ENCODE peak calls at places on chromosomes 4 and X, in six cellular contexts. Q is GM12878, T is A549, V is HepG2, Y is K562, F is upper lobe of left lung. D is an unnamed sample.

GRCh38 chr4:86895692-86896488 is 3.7 kb upstream of the C4orf36 start:
- ATAC-seq in Q (peak; percentile 65), T (peak; percentile 16), V (peak; percentile 39), Y (peak; percentile 62), F (peak; percentile 72), D (peak; percentile 32)

GRCh38 chr4:184156169-184156568 is 61.5 kb downstream of the ENPP6 start:
- ATAC-seq in Q (no peak), T (no peak), V (no peak), Y (no peak), F (peak; percentile 36), D (peak; percentile 52)

GRCh38 chr4:107809236-107809635 is 15.5 kb upstream of the SGMS2 start:
- ATAC-seq in Q (no peak), T (no peak), V (no peak), Y (no peak), F (no peak), D (no peak)

GRCh38 chrX:87636533-87636932 is 118.9 kb downstream of the KLHL4 start:
- ATAC-seq in Q (no peak), T (no peak), V (no peak), Y (no peak), F (no peak), D (no peak)

GRCh38 chrX:149937881-149938426 is 337 bp downstream of the EOLA2 start:
- ATAC-seq in Q (no peak), T (peak; percentile 2), V (peak; percentile 3), Y (no peak), F (no peak), D (no peak)

GRCh38 chr4:64340243-64341110 is 68.8 kb downstream of the TECRL start:
- ATAC-seq in Q (no peak), T (no peak), V (no peak), Y (no peak), F (peak; percentile 14), D (no peak)

GRCh38 chr4:158652920-158653319 is 18.8 kb downstream of the C4orf46 start:
- ATAC-seq in Q (no peak), T (no peak), V (no peak), Y (no peak), F (no peak), D (no peak)

GRCh38 chrX:1502241-1502640 is 34.7 kb downstream of the P2RY8 start:
- ATAC-seq in Q (peak; percentile 73), T (no peak), V (no peak), Y (peak; percentile 63), F (no peak), D (no peak)

GRCh38 chrX:109635151-109635550 is 10.2 kb upstream of the KCNE5 start:
- ATAC-seq in Q (peak; percentile 86), T (peak; percentile 79), V (peak; percentile 39), Y (peak; percentile 85), F (no peak), D (no peak)

GRCh38 chr4:74755486-74755885 is 38.8 kb downstream of the BTC start:
- ATAC-seq in Q (no peak), T (no peak), V (no peak), Y (no peak), F (peak; percentile 64), D (peak; percentile 83)

GRCh38 chr4:108099838-108100237 is 68.9 kb downstream of the LEF1 start:
- ATAC-seq in Q (no peak), T (no peak), V (no peak), Y (no peak), F (no peak), D (no peak)

GRCh38 chr4:717601-718320 is 12.1 kb downstream of the PCGF3 start:
- ATAC-seq in Q (no peak), T (no peak), V (no peak), Y (no peak), F (no peak), D (no peak)

GRCh38 chr4:8330821-8331566 is 61.4 kb downstream of the HTRA3 start:
- ATAC-seq in Q (no peak), T (no peak), V (no peak), Y (no peak), F (peak; percentile 54), D (peak; percentile 89)

GRCh38 chr4:138562544-138562961 is 320.4 kb upstream of the SLC7A11 start:
- ATAC-seq in Q (peak; percentile 63), T (no peak), V (no peak), Y (no peak), F (peak; percentile 89), D (no peak)

GRCh38 chr4:140769209-140769608 is 13.0 kb upstream of the TBC1D9 start:
- ATAC-seq in Q (peak; percentile 83), T (no peak), V (peak; percentile 63), Y (no peak), F (no peak), D (no peak)

GRCh38 chrX:3345281-3346081 is 971 bp downstream of the MXRA5 start:
- ATAC-seq in Q (no peak), T (no peak), V (no peak), Y (no peak), F (peak; percentile 88), D (peak; percentile 35)

GRCh38 chr4:53863163-53863562 is 201.2 kb downstream of the CHIC2 start:
- ATAC-seq in Q (no peak), T (no peak), V (no peak), Y (no peak), F (peak; percentile 81), D (no peak)

GRCh38 chr4:15506464-15506863 is 36.8 kb downstream of the CC2D2A start:
- ATAC-seq in Q (no peak), T (no peak), V (no peak), Y (no peak), F (no peak), D (no peak)

GRCh38 chrX:106931831-106932491 is 11.8 kb downstream of the CLDN2 start:
- ATAC-seq in Q (no peak), T (peak; percentile 4), V (peak; percentile 58), Y (no peak), F (no peak), D (no peak)

GRCh38 chr4:48118081-48118480 is 16.0 kb downstream of the TXK start:
- ATAC-seq in Q (no peak), T (no peak), V (no peak), Y (no peak), F (no peak), D (no peak)

GRCh38 chr4:1476140-1476513 is 69.9 kb upstream of the NKX1-1 start:
- ATAC-seq in Q (no peak), T (no peak), V (no peak), Y (no peak), F (no peak), D (no peak)

GRCh38 chr4:29002151-29002550 is 1718.0 kb upstream of the PCDH7 start:
- ATAC-seq in Q (no peak), T (no peak), V (no peak), Y (no peak), F (no peak), D (no peak)

GRCh38 chr4:5708829-5709680 is 696 bp upstream of the EVC2 start:
- ATAC-seq in Q (no peak), T (no peak), V (peak; percentile 28), Y (no peak), F (no peak), D (peak; percentile 17)

GRCh38 chrX:348461-349117 is 30.0 kb upstream of the GTPBP6 start:
- ATAC-seq in Q (no peak), T (no peak), V (no peak), Y (no peak), F (no peak), D (no peak)

GRCh38 chr4:129926936-129927335 is 831.0 kb downstream of the C4orf33 start:
- ATAC-seq in Q (peak; percentile 22), T (no peak), V (no peak), Y (no peak), F (no peak), D (no peak)

GRCh38 chr4:173025131-173025530 is 143.5 kb upstream of the GALNT7 start:
- ATAC-seq in Q (peak; percentile 95), T (peak; percentile 95), V (peak; percentile 77), Y (peak; percentile 95), F (peak; percentile 86), D (peak; percentile 49)

GRCh38 chr4:84852081-84852480 is 114.4 kb downstream of the WDFY3 start:
- ATAC-seq in Q (no peak), T (no peak), V (no peak), Y (no peak), F (no peak), D (no peak)

GRCh38 chr4:143585548-143585947 is 72.0 kb downstream of the SMARCA5 start:
- ATAC-seq in Q (no peak), T (no peak), V (no peak), Y (no peak), F (no peak), D (no peak)

GRCh38 chr4:172149329-172149728 is 336.1 kb downstream of the GALNTL6 start:
- ATAC-seq in Q (no peak), T (no peak), V (no peak), Y (peak; percentile 77), F (no peak), D (no peak)

GRCh38 chrX:40055495-40055894 is 42.3 kb downstream of the BCOR start:
- ATAC-seq in Q (no peak), T (no peak), V (no peak), Y (no peak), F (no peak), D (no peak)

GRCh38 chrX:153925739-153926593 is at the start of gene ARHGAP4:
- ATAC-seq in Q (peak; percentile 31), T (no peak), V (no peak), Y (peak; percentile 19), F (no peak), D (no peak)

GRCh38 chrX:136761410-136761809 is 19.3 kb downstream of the ARHGEF6 start:
- ATAC-seq in Q (no peak), T (no peak), V (no peak), Y (no peak), F (no peak), D (no peak)

GRCh38 chr4:37882665-37883296 is 8.1 kb upstream of the TBC1D1 start:
- ATAC-seq in Q (no peak), T (no peak), V (no peak), Y (no peak), F (no peak), D (no peak)
- TF ChIP-seq CTCF in Q (no peak), T (no peak), V (no peak), Y (no peak), F (no peak), D (no peak)

GRCh38 chrX:6599230-6599629 is 64.3 kb upstream of the VCX3A start:
- ATAC-seq in Q (no peak), T (no peak), V (no peak), Y (no peak), F (no peak), D (no peak)
- TF ChIP-seq EP300 in Q (no peak), T (no peak), V (no peak), Y (no peak), F (no peak), D (no peak)

DNA sequence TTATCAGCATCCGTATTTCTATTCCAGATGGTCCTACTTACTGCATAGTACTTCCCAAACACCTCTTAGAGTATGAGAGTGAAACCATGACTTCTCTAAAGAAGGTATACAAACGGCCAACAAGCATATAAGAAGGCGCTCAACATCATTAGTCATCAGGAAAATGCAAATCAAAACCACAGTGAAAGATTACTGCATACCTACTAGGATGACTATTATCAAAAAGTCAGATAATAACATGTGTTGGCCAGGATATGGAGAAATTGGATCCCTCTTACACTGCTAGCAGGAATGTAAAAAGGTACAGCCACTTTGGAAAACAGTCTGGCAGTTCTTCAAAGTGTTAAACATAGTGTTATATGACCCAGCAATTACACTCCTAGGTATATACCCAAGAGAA is 215.3 kb upstream of the CXorf66 start:
- ATAC-seq in Q (no peak), T (no peak), V (no peak), Y (no peak), F (no peak), D (no peak)
- TF ChIP-seq CTCF in Q (no peak), T (no peak), V (no peak), Y (no peak), F (no peak), D (no peak)

GRCh38 chr4:2963185-2964076 is at the start of the genes GRK4 and NOP14:
- ATAC-seq in Q (peak; percentile 92), T (peak; percentile 96), V (peak; percentile 92), Y (peak; percentile 94), F (peak; percentile 99), D (peak; percentile 99)
- TF ChIP-seq EP300 in Q (peak; percentile 22), T (no peak), V (peak; percentile 37), Y (no peak), F (no peak), D (no peak)

D was measured in gastroesophageal sphincter.